ENCODE peak calls at places on chromosome 2, in eight cellular contexts. One of them, this sample, is unnamed.

GRCh38 chr2:151292124-151292523 is 2.7 kb upstream of the NMI start:
- DNase-seq in CD8-positive, alpha-beta T cell: no peak
- DNase-seq in psoas muscle: no peak
- DNase-seq in fibroblast of the aortic adventitia: no peak
- DNase-seq in K562: no peak
- DNase-seq in epithelial cell of esophagus: no peak
- DNase-seq in HCT116: no peak
- DNase-seq in hepatocyte: no peak
- DNase-seq in this sample: no peak

GRCh38 chr2:99957724-99958123 is 184.7 kb downstream of the AFF3 start:
- DNase-seq in HCT116: no peak
- DNase-seq in CD8-positive, alpha-beta T cell: no peak
- DNase-seq in K562: no peak
- DNase-seq in epithelial cell of esophagus: no peak
- DNase-seq in psoas muscle: no peak
- DNase-seq in hepatocyte: no peak
- DNase-seq in fibroblast of the aortic adventitia: no peak
- DNase-seq in this sample: no peak

GRCh38 chr2:169828141-169828811 is 1.0 kb downstream of the UBR3 start:
- DNase-seq in CD8-positive, alpha-beta T cell: no peak
- DNase-seq in HCT116: no peak
- DNase-seq in K562: peak; percentile 74
- DNase-seq in fibroblast of the aortic adventitia: peak; percentile 16
- DNase-seq in hepatocyte: peak; percentile 49
- DNase-seq in epithelial cell of esophagus: peak; percentile 74
- DNase-seq in psoas muscle: peak; percentile 30
- DNase-seq in this sample: no peak

GRCh38 chr2:12965540-12966269 is 249.0 kb downstream of the TRIB2 start:
- DNase-seq in HCT116: no peak
- DNase-seq in epithelial cell of esophagus: peak; percentile 72
- DNase-seq in hepatocyte: peak; percentile 37
- DNase-seq in fibroblast of the aortic adventitia: peak; percentile 57
- DNase-seq in psoas muscle: no peak
- DNase-seq in CD8-positive, alpha-beta T cell: no peak
- DNase-seq in K562: peak; percentile 66
- DNase-seq in this sample: no peak

GRCh38 chr2:241909769-241910168 is 40.2 kb downstream of the RTP5 start:
- DNase-seq in K562: no peak
- DNase-seq in fibroblast of the aortic adventitia: no peak
- DNase-seq in epithelial cell of esophagus: no peak
- DNase-seq in CD8-positive, alpha-beta T cell: no peak
- DNase-seq in HCT116: no peak
- DNase-seq in psoas muscle: no peak
- DNase-seq in hepatocyte: no peak
- DNase-seq in this sample: no peak

GRCh38 chr2:97695744-97696143 is 17.6 kb upstream of the ZAP70 start:
- DNase-seq in CD8-positive, alpha-beta T cell: peak; percentile 29
- DNase-seq in hepatocyte: no peak
- DNase-seq in fibroblast of the aortic adventitia: no peak
- DNase-seq in HCT116: no peak
- DNase-seq in K562: no peak
- DNase-seq in psoas muscle: no peak
- DNase-seq in epithelial cell of esophagus: peak; percentile 28
- DNase-seq in this sample: no peak

GRCh38 chr2:113192459-113193100 is 18.8 kb downstream of the PSD4 start:
- DNase-seq in fibroblast of the aortic adventitia: no peak
- DNase-seq in K562: no peak
- DNase-seq in psoas muscle: no peak
- DNase-seq in CD8-positive, alpha-beta T cell: no peak
- DNase-seq in HCT116: no peak
- DNase-seq in epithelial cell of esophagus: no peak
- DNase-seq in hepatocyte: no peak
- DNase-seq in this sample: no peak

GRCh38 chr2:188399159-188399558 is 107.5 kb downstream of the GULP1 start:
- DNase-seq in fibroblast of the aortic adventitia: peak; percentile 38
- DNase-seq in HCT116: no peak
- DNase-seq in psoas muscle: no peak
- DNase-seq in K562: no peak
- DNase-seq in epithelial cell of esophagus: no peak
- DNase-seq in CD8-positive, alpha-beta T cell: no peak
- DNase-seq in hepatocyte: no peak
- DNase-seq in this sample: no peak

GRCh38 chr2:18536100-18536499 is 24.4 kb downstream of the RDH14 start:
- DNase-seq in K562: no peak
- DNase-seq in epithelial cell of esophagus: peak; percentile 93
- DNase-seq in HCT116: no peak
- DNase-seq in hepatocyte: no peak
- DNase-seq in psoas muscle: no peak
- DNase-seq in CD8-positive, alpha-beta T cell: no peak
- DNase-seq in fibroblast of the aortic adventitia: no peak
- DNase-seq in this sample: no peak

GRCh38 chr2:188042412-188042811 is 249.3 kb upstream of the GULP1 start:
- DNase-seq in hepatocyte: no peak
- DNase-seq in epithelial cell of esophagus: peak; percentile 58
- DNase-seq in K562: no peak
- DNase-seq in psoas muscle: no peak
- DNase-seq in HCT116: no peak
- DNase-seq in CD8-positive, alpha-beta T cell: no peak
- DNase-seq in fibroblast of the aortic adventitia: peak; percentile 89
- DNase-seq in this sample: no peak

GRCh38 chr2:239929504-239929903 is 95.6 kb downstream of the NDUFA10 start:
- DNase-seq in epithelial cell of esophagus: no peak
- DNase-seq in CD8-positive, alpha-beta T cell: peak; percentile 29
- DNase-seq in K562: no peak
- DNase-seq in HCT116: no peak
- DNase-seq in hepatocyte: no peak
- DNase-seq in psoas muscle: no peak
- DNase-seq in fibroblast of the aortic adventitia: no peak
- DNase-seq in this sample: no peak

GRCh38 chr2:211347328-211347727 is 790.9 kb downstream of the CPS1 start:
- DNase-seq in hepatocyte: no peak
- DNase-seq in K562: no peak
- DNase-seq in HCT116: no peak
- DNase-seq in epithelial cell of esophagus: no peak
- DNase-seq in fibroblast of the aortic adventitia: no peak
- DNase-seq in CD8-positive, alpha-beta T cell: no peak
- DNase-seq in psoas muscle: no peak
- DNase-seq in this sample: no peak
- TF ChIP-seq CTCF in hepatocyte: no peak
- TF ChIP-seq CTCF in K562: no peak
- TF ChIP-seq CTCF in HCT116: peak; percentile 59
- TF ChIP-seq CTCF in epithelial cell of esophagus: no peak
- TF ChIP-seq CTCF in fibroblast of the aortic adventitia: no peak
- TF ChIP-seq CTCF in CD8-positive, alpha-beta T cell: no peak
- TF ChIP-seq CTCF in psoas muscle: no peak
- TF ChIP-seq CTCF in this sample: no peak

GRCh38 chr2:83874066-83874465 is 585.0 kb downstream of the SUCLG1 start:
- DNase-seq in psoas muscle: no peak
- DNase-seq in epithelial cell of esophagus: no peak
- DNase-seq in K562: no peak
- DNase-seq in hepatocyte: no peak
- DNase-seq in CD8-positive, alpha-beta T cell: no peak
- DNase-seq in fibroblast of the aortic adventitia: no peak
- DNase-seq in HCT116: no peak
- DNase-seq in this sample: no peak

GRCh38 chr2:83879127-83879526 is 580.0 kb downstream of the SUCLG1 start:
- DNase-seq in epithelial cell of esophagus: no peak
- DNase-seq in hepatocyte: no peak
- DNase-seq in HCT116: no peak
- DNase-seq in fibroblast of the aortic adventitia: no peak
- DNase-seq in psoas muscle: no peak
- DNase-seq in K562: no peak
- DNase-seq in CD8-positive, alpha-beta T cell: no peak
- DNase-seq in this sample: no peak

GRCh38 chr2:83873110-83873509 is 586.0 kb downstream of the SUCLG1 start:
- DNase-seq in CD8-positive, alpha-beta T cell: no peak
- DNase-seq in psoas muscle: no peak
- DNase-seq in hepatocyte: no peak
- DNase-seq in epithelial cell of esophagus: no peak
- DNase-seq in HCT116: no peak
- DNase-seq in K562: no peak
- DNase-seq in fibroblast of the aortic adventitia: no peak
- DNase-seq in this sample: no peak

DNA sequence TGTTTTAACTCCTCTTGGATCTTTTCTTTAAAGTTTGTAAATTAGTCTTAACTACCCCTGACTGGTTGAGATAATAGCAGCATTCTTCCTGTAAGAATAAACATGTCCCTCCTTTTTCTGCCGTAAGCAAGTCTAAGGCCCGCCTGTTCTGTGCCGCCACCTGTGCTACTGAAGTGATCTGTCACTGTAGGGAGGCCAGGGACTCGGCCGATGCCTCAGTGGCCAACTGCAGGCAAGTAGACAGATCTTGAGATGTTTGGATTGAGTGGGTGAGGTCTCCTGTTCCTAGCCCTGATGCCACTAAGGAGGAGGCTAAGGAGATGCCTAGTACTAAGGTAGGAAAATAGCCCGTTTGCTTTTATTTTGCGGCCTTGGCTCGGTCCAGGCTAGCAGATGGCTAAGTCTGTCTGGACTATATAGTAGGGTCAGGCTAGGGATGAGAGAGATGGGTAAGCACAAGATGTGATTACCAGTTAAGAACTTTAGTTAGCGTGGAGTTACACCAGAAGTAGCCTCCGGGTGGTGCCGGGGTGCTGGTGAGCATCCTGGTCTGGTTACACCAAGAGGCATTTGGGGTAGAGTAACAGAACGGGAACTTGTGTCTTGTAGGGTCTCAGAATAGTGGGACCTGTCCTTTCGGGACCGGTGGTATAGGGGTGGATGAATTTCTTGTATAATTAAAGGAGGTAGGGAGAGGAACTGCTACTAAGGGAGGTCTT is 584.2 kb downstream of the SUCLG1 start:
- DNase-seq in hepatocyte: no peak
- DNase-seq in psoas muscle: no peak
- DNase-seq in fibroblast of the aortic adventitia: no peak
- DNase-seq in K562: no peak
- DNase-seq in HCT116: no peak
- DNase-seq in epithelial cell of esophagus: no peak
- DNase-seq in CD8-positive, alpha-beta T cell: no peak
- DNase-seq in this sample: no peak
- TF ChIP-seq CTCF in hepatocyte: no peak
- TF ChIP-seq CTCF in psoas muscle: no peak
- TF ChIP-seq CTCF in fibroblast of the aortic adventitia: no peak
- TF ChIP-seq CTCF in K562: no peak
- TF ChIP-seq CTCF in HCT116: peak; percentile 18
- TF ChIP-seq CTCF in epithelial cell of esophagus: no peak
- TF ChIP-seq CTCF in CD8-positive, alpha-beta T cell: no peak
- TF ChIP-seq CTCF in this sample: no peak

DNA sequence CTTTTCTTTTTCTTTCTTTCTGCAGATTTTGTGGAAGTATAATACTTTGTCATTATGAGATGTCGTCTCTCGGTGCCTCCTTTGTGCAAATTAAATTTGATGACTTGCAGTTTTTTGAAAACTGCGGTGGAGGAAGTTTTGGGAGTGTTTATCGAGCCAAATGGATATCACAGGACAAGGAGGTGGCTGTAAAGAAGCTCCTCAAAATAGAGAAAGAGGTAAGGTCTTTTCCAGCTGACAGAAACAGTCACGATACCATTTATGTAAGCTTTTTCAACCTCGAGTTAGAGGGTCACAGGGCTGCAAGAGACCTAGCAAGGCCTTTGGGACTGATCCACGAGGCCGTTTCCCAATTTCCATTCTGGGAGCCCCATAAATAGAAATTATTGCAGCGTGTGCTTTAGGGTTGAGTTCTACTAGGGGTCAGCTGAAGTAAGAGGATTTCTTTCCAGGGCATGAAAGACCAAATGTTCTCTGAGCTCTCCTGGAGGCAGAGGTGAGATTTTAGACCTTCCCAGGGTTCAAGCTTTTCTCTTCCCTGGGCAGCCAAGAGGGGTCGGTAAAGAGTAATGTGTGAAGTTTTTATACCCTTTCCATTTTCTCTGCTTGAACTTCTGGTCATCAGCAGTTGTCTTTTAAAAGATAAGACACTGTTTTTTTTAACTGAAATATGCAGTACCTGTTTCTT is 15.5 kb downstream of the MAP3K20 start:
- DNase-seq in HCT116: no peak
- DNase-seq in epithelial cell of esophagus: no peak
- DNase-seq in psoas muscle: peak; percentile 41
- DNase-seq in hepatocyte: no peak
- DNase-seq in K562: peak; percentile 39
- DNase-seq in CD8-positive, alpha-beta T cell: no peak
- DNase-seq in fibroblast of the aortic adventitia: peak; percentile 42
- DNase-seq in this sample: no peak
- TF ChIP-seq CTCF in HCT116: peak; percentile 38
- TF ChIP-seq CTCF in epithelial cell of esophagus: peak; percentile 8
- TF ChIP-seq CTCF in psoas muscle: peak; percentile 57
- TF ChIP-seq CTCF in hepatocyte: no peak
- TF ChIP-seq CTCF in K562: peak; percentile 80
- TF ChIP-seq CTCF in CD8-positive, alpha-beta T cell: no peak
- TF ChIP-seq CTCF in fibroblast of the aortic adventitia: peak; percentile 73
- TF ChIP-seq CTCF in this sample: no peak

DNA sequence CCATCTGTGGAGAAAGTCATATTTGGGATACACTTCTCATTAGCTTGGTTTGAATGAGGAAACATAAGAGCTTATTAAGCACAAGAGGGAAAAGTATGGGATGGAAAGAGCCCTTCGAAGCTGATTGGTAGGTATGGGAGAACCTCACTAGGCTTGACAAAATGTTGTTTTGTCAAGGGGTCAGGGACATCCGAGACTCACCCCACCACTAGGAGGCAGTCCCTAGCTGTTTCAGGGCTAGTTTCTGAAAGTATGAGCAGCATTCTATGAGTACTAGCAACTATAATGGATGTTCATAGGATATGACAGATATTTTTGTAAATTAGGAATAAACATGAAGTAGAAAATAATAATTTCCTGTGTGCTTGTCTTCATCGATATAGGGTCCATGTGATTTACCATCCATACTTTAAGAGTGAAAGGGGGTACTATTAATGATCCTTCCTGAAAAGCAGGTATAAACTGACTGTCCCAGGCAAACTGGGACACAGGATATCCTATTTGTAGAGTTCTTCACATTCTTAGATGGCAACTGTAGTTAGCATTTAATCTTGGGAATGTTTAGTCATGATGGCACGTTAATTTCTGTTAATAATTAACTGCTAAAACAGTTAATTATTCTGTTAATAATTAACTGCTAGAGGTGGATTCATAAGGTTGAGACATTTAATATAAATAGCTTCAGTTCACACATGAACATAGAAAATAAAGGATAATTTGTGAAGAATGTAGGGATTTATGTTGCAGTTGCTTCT is 28.4 kb downstream of the OTX1 start:
- DNase-seq in CD8-positive, alpha-beta T cell: no peak
- DNase-seq in hepatocyte: no peak
- DNase-seq in HCT116: peak; percentile 23
- DNase-seq in epithelial cell of esophagus: peak; percentile 67
- DNase-seq in fibroblast of the aortic adventitia: no peak
- DNase-seq in K562: peak; percentile 24
- DNase-seq in psoas muscle: no peak
- DNase-seq in this sample: no peak
- TF ChIP-seq CTCF in CD8-positive, alpha-beta T cell: no peak
- TF ChIP-seq CTCF in hepatocyte: peak; percentile 19
- TF ChIP-seq CTCF in HCT116: peak; percentile 74
- TF ChIP-seq CTCF in epithelial cell of esophagus: peak; percentile 76
- TF ChIP-seq CTCF in fibroblast of the aortic adventitia: peak; percentile 27
- TF ChIP-seq CTCF in K562: peak; percentile 67
- TF ChIP-seq CTCF in psoas muscle: no peak
- TF ChIP-seq CTCF in this sample: no peak